ENCODE peak calls at places on chromosomes 3 and 15, in nine cellular contexts. K is SK-MEL-5, E is NCI-H774, S is D721Med, G is spleen, P is putamen, D is mesenteric fat pad, I is pons, X is AG10803. Y is an unnamed sample.

GRCh38 chr3:12286927-12287726 is 1.7 kb upstream of the PPARG start:
- DNase-seq in K (no peak), E (no peak), S (no peak), G (no peak), P (no peak), D (no peak), I (no peak), X (no peak), Y (no peak)

GRCh38 chr3:60277376-60277800 is 973.9 kb downstream of the FHIT start:
- DNase-seq in K (peak), E (no peak), S (no peak), G (no peak), P (peak), D (no peak), I (peak), X (no peak), Y (no peak)

GRCh38 chr3:45630325-45630724 is 35.8 kb downstream of the LIMD1 start:
- DNase-seq in K (no peak), E (no peak), S (no peak), G (no peak), P (no peak), D (no peak), I (no peak), X (no peak), Y (no peak)

GRCh38 chr3:183697610-183698317 is at the start of gene YEATS2:
- DNase-seq in K (peak), E (peak), S (peak), G (peak), P (peak), D (no peak), I (peak), X (peak), Y (peak)

GRCh38 chr3:151015762-151016161 is 43.2 kb upstream of the CLRN1 start:
- DNase-seq in K (no peak), E (no peak), S (no peak), G (no peak), P (no peak), D (no peak), I (no peak), X (peak), Y (no peak)

GRCh38 chr3:59818033-59818936 is 768.5 kb upstream of the CFAP20DC start:
- DNase-seq in K (peak), E (no peak), S (no peak), G (no peak), P (peak), D (no peak), I (peak), X (peak), Y (no peak)

GRCh38 chr3:42192334-42193200 is 73.4 kb downstream of the CCK start:
- DNase-seq in K (peak), E (no peak), S (no peak), G (no peak), P (no peak), D (no peak), I (peak), X (peak), Y (no peak)

GRCh38 chr3:171809513-171810277 is 588 bp downstream of the PLD1 start:
- DNase-seq in K (peak), E (peak), S (peak), G (peak), P (peak), D (no peak), I (peak), X (peak), Y (peak)

GRCh38 chr15:76341366-76342045 is 4.9 kb downstream of the ISL2 start:
- DNase-seq in K (no peak), E (no peak), S (peak), G (no peak), P (no peak), D (no peak), I (no peak), X (no peak), Y (no peak)

GRCh38 chr3:168251371-168251770 is 155.6 kb upstream of the GOLIM4 start:
- DNase-seq in K (no peak), E (no peak), S (no peak), G (no peak), P (no peak), D (no peak), I (no peak), X (no peak), Y (no peak)

GRCh38 chr3:32428092-32429068 is 36.7 kb downstream of the CMTM7 start:
- DNase-seq in K (no peak), E (no peak), S (no peak), G (no peak), P (no peak), D (no peak), I (no peak), X (no peak), Y (no peak)

GRCh38 chr3:192825657-192826200 is 91.9 kb downstream of the MB21D2 start:
- DNase-seq in K (peak), E (peak), S (no peak), G (no peak), P (no peak), D (no peak), I (no peak), X (peak), Y (no peak)

GRCh38 chr3:29465836-29466235 is 185.0 kb downstream of the RBMS3 start:
- DNase-seq in K (peak), E (no peak), S (no peak), G (no peak), P (peak), D (no peak), I (peak), X (peak), Y (no peak)

GRCh38 chr3:32410367-32411246 is 19.0 kb downstream of the CMTM7 start:
- DNase-seq in K (peak), E (no peak), S (no peak), G (no peak), P (no peak), D (no peak), I (peak), X (no peak), Y (no peak)